ENCODE peak calls at places on chromosomes 12 and 14, in four cellular contexts. Q is H1, O is SK-N-SH, R is IMR-90. F is an unnamed sample.

GRCh38 chr12:92068441-92068840 is 77.2 kb downstream of the BTG1 start:
- DNase-seq in Q (no peak), O (peak), R (no peak), F (no peak)

GRCh38 chr12:103423061-103423473 is 72.7 kb downstream of the C12orf42 start:
- DNase-seq in Q (no peak), O (peak), R (no peak), F (no peak)

GRCh38 chr12:47022296-47022695 is 57.1 kb upstream of the PCED1B start:
- DNase-seq in Q (no peak), O (no peak), R (peak), F (no peak)

GRCh38 chr12:130933269-130933995 is 20.3 kb upstream of the ADGRD1 start:
- DNase-seq in Q (no peak), O (no peak), R (no peak), F (no peak)

GRCh38 chr14:104094709-104095425 is 9.4 kb downstream of the ASPG start:
- DNase-seq in Q (peak), O (peak), R (no peak), F (no peak)

GRCh38 chr12:68267892-68268396 is 14.5 kb upstream of the IL22 start:
- DNase-seq in Q (no peak), O (no peak), R (peak), F (no peak)

GRCh38 chr14:32939254-32940065 is 781 bp downstream of the NPAS3 start:
- DNase-seq in Q (no peak), O (peak), R (peak), F (no peak)

GRCh38 chr14:67815573-67816235 is 686 bp downstream of the ZFYVE26 start:
- DNase-seq in Q (no peak), O (no peak), R (peak), F (no peak)

GRCh38 chr12:13816394-13816793 is 165.0 kb downstream of the GRIN2B start:
- DNase-seq in Q (no peak), O (no peak), R (no peak), F (no peak)

GRCh38 chr14:103886304-103887169 is 39.2 kb upstream of the PPP1R13B start:
- DNase-seq in Q (no peak), O (no peak), R (no peak), F (no peak)

GRCh38 chr14:100144996-100145646 is 14.3 kb downstream of the DEGS2 start:
- DNase-seq in Q (no peak), O (no peak), R (no peak), F (no peak)

GRCh38 chr12:10363922-10364838 is 25.7 kb downstream of the KLRK1 start:
- DNase-seq in Q (no peak), O (no peak), R (peak), F (no peak)

GRCh38 chr12:48002179-48002601 is 2.1 kb downstream of the COL2A1 start:
- DNase-seq in Q (no peak), O (peak), R (no peak), F (no peak)

GRCh38 chr12:116882742-116883141 is 1.5 kb upstream of the HRK start:
- DNase-seq in Q (no peak), O (peak), R (peak), F (no peak)

GRCh38 chr12:1058423-1058822 is 67.4 kb downstream of the ERC1 start:
- DNase-seq in Q (no peak), O (no peak), R (no peak), F (no peak)

DNA sequence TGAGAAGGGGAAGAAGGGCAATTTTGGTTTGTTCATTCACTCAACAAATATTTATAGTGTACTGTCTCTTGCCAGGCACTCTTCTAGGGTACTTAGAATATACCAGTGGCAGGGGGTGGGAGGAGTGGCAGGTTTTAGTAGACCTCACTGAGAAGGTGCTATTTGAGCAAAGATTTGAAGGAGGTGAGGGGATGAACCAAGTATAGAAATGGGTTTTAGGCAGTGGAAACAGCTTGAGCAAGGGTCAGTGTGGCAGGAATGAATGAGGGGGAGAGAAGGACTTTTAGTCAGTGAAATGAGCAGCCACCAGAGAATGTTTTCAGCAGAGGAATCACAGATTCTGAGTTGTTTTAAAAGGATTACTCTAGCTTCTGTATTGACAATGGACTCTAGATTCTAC is 2.3 kb downstream of the PRIM1 start:
- DNase-seq in Q (no peak), O (no peak), R (no peak), F (no peak)
- H2AFZ ChIP-seq in Q (no peak), O (no peak), R (no peak), F (no peak)

GRCh38 chr12:97556201-97556824 is 93.7 kb downstream of the RMST start:
- DNase-seq in Q (no peak), O (peak), R (no peak), F (no peak)

GRCh38 chr12:97557116-97557515 is 94.5 kb downstream of the RMST start:
- DNase-seq in Q (no peak), O (no peak), R (no peak), F (no peak)

GRCh38 chr12:97560359-97560758 is 97.8 kb downstream of the RMST start:
- DNase-seq in Q (no peak), O (no peak), R (no peak), F (no peak)

GRCh38 chr12:97560766-97561165 is 98.2 kb downstream of the RMST start:
- DNase-seq in Q (no peak), O (no peak), R (no peak), F (no peak)

GRCh38 chr12:97561321-97562230 is 99.0 kb downstream of the RMST start:
- DNase-seq in Q (no peak), O (no peak), R (no peak), F (no peak)
- H3K4me3 ChIP-seq in Q (no peak), O (no peak), R (no peak), F (no peak)

GRCh38 chr14:93527076-93527692 is 96.4 kb downstream of the UNC79 start:
- DNase-seq in Q (no peak), O (no peak), R (no peak), F (no peak)

GRCh38 chr14:93520053-93520607 is 89.4 kb downstream of the UNC79 start:
- DNase-seq in Q (no peak), O (no peak), R (no peak), F (no peak)

GRCh38 chr14:93522221-93522620 is 91.5 kb downstream of the UNC79 start:
- DNase-seq in Q (no peak), O (no peak), R (no peak), F (no peak)

GRCh38 chr14:93528884-93529558 is 98.3 kb downstream of the UNC79 start:
- DNase-seq in Q (no peak), O (peak), R (no peak), F (no peak)

DNA sequence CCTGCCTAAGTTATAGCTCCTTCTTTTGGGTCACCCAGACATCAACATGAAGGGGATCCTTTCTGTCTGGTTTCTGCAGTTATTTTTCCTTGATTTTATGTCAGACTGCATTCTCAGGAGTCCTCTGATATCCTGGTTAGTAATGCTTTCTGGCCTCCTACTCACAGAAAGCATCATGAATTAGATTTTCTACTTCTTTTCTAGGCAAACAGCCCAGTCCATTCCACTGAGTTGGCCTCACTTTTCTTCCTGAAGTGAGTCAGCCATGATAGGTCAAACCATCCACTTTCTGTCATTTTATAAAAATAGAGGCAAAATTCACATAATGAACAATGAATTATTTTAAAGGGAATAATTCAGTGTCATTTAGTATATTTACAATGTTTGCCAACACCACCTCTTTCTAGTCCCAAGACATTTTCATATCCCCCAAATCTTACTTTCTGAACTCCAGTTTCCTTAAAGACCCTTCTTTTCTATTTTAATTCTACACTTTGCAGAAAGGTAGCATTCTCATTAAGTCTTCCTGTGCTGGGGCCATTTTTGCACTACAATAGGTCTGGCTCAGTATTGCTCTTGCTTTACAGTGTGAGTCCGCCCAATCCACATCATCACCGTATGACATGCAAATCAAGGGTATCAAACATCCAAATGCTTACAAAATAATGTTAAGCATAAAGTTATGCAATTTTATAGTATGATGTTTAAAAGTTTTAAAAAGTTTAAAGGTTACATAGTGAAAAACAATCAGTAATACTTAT is 95.1 kb downstream of the UNC79 start:
- DNase-seq in Q (no peak), O (no peak), R (peak), F (no peak)
- TF ChIP-seq RAD21 in Q (no peak), O (no peak), R (no peak), F (no peak)

GRCh38 chr12:109763201-109763841 is 49.7 kb downstream of the FAM222A start:
- DNase-seq in Q (no peak), O (no peak), R (peak), F (no peak)
- H2AFZ ChIP-seq in Q (no peak), O (no peak), R (peak), F (no peak)

GRCh38 chr12:65824314-65824563 is at the start of gene HMGA2:
- DNase-seq in Q (no peak), O (no peak), R (peak), F (peak)

GRCh38 chr12:65827827-65828231 is 3.5 kb downstream of the HMGA2 start:
- DNase-seq in Q (no peak), O (no peak), R (no peak), F (no peak)

GRCh38 chr12:65826513-65827171 is 2.4 kb downstream of the HMGA2 start:
- DNase-seq in Q (no peak), O (peak), R (peak), F (no peak)

GRCh38 chr12:65825323-65825572 is 965 bp downstream of the HMGA2 start:
- DNase-seq in Q (no peak), O (no peak), R (no peak), F (no peak)

GRCh38 chr12:65825573-65826512 is 1.6 kb downstream of the HMGA2 start:
- DNase-seq in Q (no peak), O (peak), R (peak), F (no peak)
- H3K4me3 ChIP-seq in Q (peak), O (peak), R (peak), F (peak)

DNA sequence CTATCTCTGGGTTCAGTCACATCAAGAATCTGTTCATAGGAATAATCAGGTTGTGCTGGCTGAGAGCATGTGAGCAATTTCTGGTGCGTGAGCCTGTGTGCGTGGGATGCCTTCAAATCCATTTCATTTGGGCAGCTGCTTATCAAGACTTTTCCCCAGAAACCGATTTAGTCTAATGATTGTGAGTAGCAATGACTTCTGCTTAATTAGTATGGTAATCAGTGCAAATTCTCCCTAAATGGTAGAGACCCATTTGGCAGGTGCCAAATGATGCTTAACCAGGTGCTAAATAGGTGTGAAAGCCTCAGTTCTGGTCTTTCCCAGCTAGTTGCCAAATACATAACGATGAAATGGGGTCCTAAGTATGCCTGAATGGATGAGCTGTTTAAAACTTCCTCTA is 248.5 kb upstream of the CCDC196 start:
- DNase-seq in Q (no peak), O (no peak), R (no peak), F (no peak)
- TF ChIP-seq RAD21 in Q (no peak), O (no peak), R (no peak), F (no peak)

F was measured in HCT116.